ENCODE peak calls at places on chromosome 12, in four cellular contexts. P is KBM-7; H is stimulated activated CD4-positive, alpha-beta T cell treated with anti-CD3 and anti-CD28 coated beads, Interleukin-12 subunit alpha, Interleukin-12 subunit beta, amount 100 ng/mL, for 4 hours; T is mucosa of descending colon. U is an unnamed sample.

GRCh38 chr12:57491393-57492280 is 3.8 kb downstream of the MARS1 start:
- DNase-seq in P (peak), H (no peak), T (no peak), U (peak)

GRCh38 chr12:26244503-26244902 is 49.1 kb downstream of the SSPN start:
- DNase-seq in T (no peak), H (no peak), P (no peak), U (peak)

GRCh38 chr12:124636138-124636968 is 68.9 kb upstream of the NCOR2 start:
- DNase-seq in T (peak), H (peak), P (peak), U (peak)

GRCh38 chr12:28424965-28425364 is 234.7 kb downstream of the CCDC91 start:
- DNase-seq in P (no peak), H (no peak), T (no peak), U (no peak)

GRCh38 chr12:106227641-106228319 is 20.0 kb downstream of the CKAP4 start:
- DNase-seq in T (peak), H (peak), P (no peak), U (peak)

GRCh38 chr12:82144505-82144904 is 213.7 kb downstream of the CCDC59 start:
- DNase-seq in T (no peak), P (no peak), H (no peak), U (peak)

GRCh38 chr12:68370006-68370590 is 37.9 kb upstream of the MDM1 start:
- DNase-seq in P (no peak), H (no peak), T (no peak), U (no peak)

GRCh38 chr12:74980510-74980909 is 229.1 kb downstream of the KCNC2 start:
- DNase-seq in H (no peak), T (no peak), P (no peak), U (no peak)

GRCh38 chr12:52751795-52752194 is 25.4 kb downstream of the KRT76 start:
- DNase-seq in T (no peak), H (no peak), P (no peak), U (no peak)